ENCODE peak calls at places on chromosomes 1 and 21, in six cellular contexts. U is AG09309, P is ovary, N is right lobe of liver, Y is right cardiac atrium, W is AG04449. L is an unnamed sample.

GRCh38 chr1:9280015-9280860 is 12.5 kb upstream of the SPSB1 start:
- DNase-seq in U (peak), P (peak), N (no peak), Y (no peak), W (no peak), L (peak)

GRCh38 chr1:11198257-11198656 is 9.1 kb downstream of the ANGPTL7 start:
- DNase-seq in U (no peak), P (no peak), N (no peak), Y (no peak), W (no peak), L (no peak)

GRCh38 chr1:212531267-212531666 is 77.3 kb upstream of the ATF3 start:
- DNase-seq in U (no peak), P (no peak), N (no peak), Y (no peak), W (no peak), L (no peak)

GRCh38 chr1:63915121-63915520 is 141.3 kb downstream of the ROR1 start:
- DNase-seq in U (no peak), P (no peak), N (no peak), Y (no peak), W (no peak), L (no peak)

GRCh38 chr1:206080421-206080820 is 27.4 kb downstream of the RHEX start:
- DNase-seq in U (no peak), P (no peak), N (no peak), Y (no peak), W (no peak), L (no peak)

GRCh38 chr1:37315236-37315870 is 159.0 kb upstream of the ZC3H12A start:
- DNase-seq in U (no peak), P (no peak), N (no peak), Y (no peak), W (no peak), L (no peak)

GRCh38 chr1:94061513-94062443 is 59.2 kb downstream of the ABCA4 start:
- DNase-seq in U (no peak), P (peak), N (peak), Y (peak), W (no peak), L (peak)

GRCh38 chr1:214107322-214108096 is 119.7 kb downstream of the PROX1 start:
- DNase-seq in U (no peak), P (no peak), N (no peak), Y (peak), W (no peak), L (peak)

GRCh38 chr1:52032785-52033131 is 852 bp downstream of the KTI12 start:
- DNase-seq in U (no peak), P (peak), N (peak), Y (peak), W (no peak), L (peak)

GRCh38 chr1:184576822-184577790 is 177.6 kb downstream of the EDEM3 start:
- DNase-seq in U (no peak), P (no peak), N (no peak), Y (no peak), W (no peak), L (no peak)

GRCh38 chr1:44484155-44484688 is 79.2 kb downstream of the RNF220 start:
- DNase-seq in U (no peak), P (no peak), N (no peak), Y (no peak), W (no peak), L (no peak)

GRCh38 chr1:177163844-177164379 is 600 bp downstream of the ASTN1 start:
- DNase-seq in U (no peak), P (no peak), N (no peak), Y (peak), W (no peak), L (peak)

GRCh38 chr1:245160976-245161375 is 6.2 kb downstream of the KIF26B start:
- DNase-seq in U (no peak), P (no peak), N (no peak), Y (no peak), W (no peak), L (no peak)

GRCh38 chr21:42048870-42049577 is 22.1 kb upstream of the UMODL1 start:
- DNase-seq in U (no peak), P (no peak), N (no peak), Y (no peak), W (no peak), L (no peak)

GRCh38 chr1:6077506-6077905 is 31.8 kb downstream of the KCNAB2 start:
- DNase-seq in U (no peak), P (no peak), N (no peak), Y (no peak), W (no peak), L (no peak)

GRCh38 chr1:22749919-22750670 is 39.5 kb downstream of the EPHB2 start:
- DNase-seq in U (peak), P (peak), N (no peak), Y (no peak), W (peak), L (peak)

GRCh38 chr1:195466639-195467038 is 1141.6 kb downstream of the KCNT2 start:
- DNase-seq in U (no peak), P (no peak), N (no peak), Y (no peak), W (no peak), L (no peak)

GRCh38 chr1:91171906-91172305 is 150.1 kb upstream of the ZNF644 start:
- DNase-seq in U (no peak), P (no peak), N (no peak), Y (no peak), W (no peak), L (no peak)

GRCh38 chr1:110502402-110502801 is 16.6 kb downstream of the KCNA10 start:
- DNase-seq in U (no peak), P (no peak), N (no peak), Y (no peak), W (no peak), L (no peak)

GRCh38 chr1:25747046-25747705 is 52.8 kb upstream of the SELENON start:
- DNase-seq in U (no peak), P (no peak), N (no peak), Y (peak), W (no peak), L (no peak)

GRCh38 chr1:162930532-162931438 is 69.8 kb upstream of the CCDC190 start:
- DNase-seq in U (no peak), P (no peak), N (no peak), Y (no peak), W (no peak), L (no peak)

GRCh38 chr1:98210064-98210463 is 289.2 kb upstream of the DPYD start:
- DNase-seq in U (peak), P (no peak), N (no peak), Y (no peak), W (peak), L (no peak)
- H3K4me3 ChIP-seq in U (no peak), P (no peak), N (no peak), Y (no peak), W (peak), L (no peak)

GRCh38 chr1:232463226-232463625 is 166.7 kb downstream of the SIPA1L2 start:
- DNase-seq in U (no peak), P (no peak), N (no peak), Y (no peak), W (no peak), L (no peak)

GRCh38 chr1:232459826-232460225 is 170.1 kb downstream of the SIPA1L2 start:
- DNase-seq in U (no peak), P (no peak), N (no peak), Y (no peak), W (no peak), L (no peak)

GRCh38 chr1:232459087-232459486 is 170.8 kb downstream of the SIPA1L2 start:
- DNase-seq in U (no peak), P (no peak), N (no peak), Y (no peak), W (no peak), L (no peak)

GRCh38 chr1:232464325-232464724 is 165.6 kb downstream of the SIPA1L2 start:
- DNase-seq in U (no peak), P (no peak), N (no peak), Y (no peak), W (no peak), L (no peak)

DNA sequence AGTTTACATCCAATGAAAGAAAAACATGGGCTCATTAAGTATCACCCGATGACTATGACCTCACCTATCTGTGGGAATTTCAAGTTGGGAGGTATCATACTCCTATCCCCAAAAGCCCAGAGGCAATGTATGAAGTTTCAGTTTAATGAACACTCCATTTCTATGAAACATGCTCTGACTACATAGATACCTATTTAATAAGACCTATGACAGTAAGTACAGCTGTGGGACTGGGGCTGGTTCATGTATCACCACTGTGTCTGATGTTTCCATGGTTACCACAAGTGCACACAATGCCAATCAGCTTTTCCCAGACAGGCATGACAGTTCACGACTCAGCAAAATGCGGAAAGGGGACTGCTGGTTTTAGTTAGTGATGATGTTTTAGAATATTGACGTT is 167.7 kb downstream of the SIPA1L2 start:
- DNase-seq in U (no peak), P (no peak), N (no peak), Y (no peak), W (no peak), L (no peak)
- H3K4me3 ChIP-seq in U (no peak), P (no peak), N (no peak), Y (no peak), W (no peak), L (no peak)

GRCh38 chr1:61050541-61051454 is 31.6 kb upstream of the NFIA start:
- DNase-seq in U (no peak), P (peak), N (peak), Y (peak), W (no peak), L (peak)

GRCh38 chr1:61051455-61052392 is 30.6 kb upstream of the NFIA start:
- DNase-seq in U (no peak), P (peak), N (no peak), Y (peak), W (no peak), L (no peak)

GRCh38 chr1:61053712-61054608 is 28.4 kb upstream of the NFIA start:
- DNase-seq in U (no peak), P (peak), N (peak), Y (peak), W (no peak), L (peak)

GRCh38 chr1:61053281-61053711 is 29.1 kb upstream of the NFIA start:
- DNase-seq in U (no peak), P (no peak), N (no peak), Y (no peak), W (no peak), L (no peak)

GRCh38 chr1:61052393-61053280 is 29.7 kb upstream of the NFIA start:
- DNase-seq in U (no peak), P (no peak), N (no peak), Y (no peak), W (no peak), L (no peak)
- H3K4me3 ChIP-seq in U (no peak), P (no peak), N (no peak), Y (peak), W (no peak), L (no peak)

GRCh38 chr1:248857201-248857600 is 1.7 kb downstream of the ZNF692 start:
- DNase-seq in U (no peak), P (no peak), N (no peak), Y (peak), W (no peak), L (no peak)
- H3K4me3 ChIP-seq in U (peak), P (no peak), N (no peak), Y (no peak), W (no peak), L (no peak)

DNA sequence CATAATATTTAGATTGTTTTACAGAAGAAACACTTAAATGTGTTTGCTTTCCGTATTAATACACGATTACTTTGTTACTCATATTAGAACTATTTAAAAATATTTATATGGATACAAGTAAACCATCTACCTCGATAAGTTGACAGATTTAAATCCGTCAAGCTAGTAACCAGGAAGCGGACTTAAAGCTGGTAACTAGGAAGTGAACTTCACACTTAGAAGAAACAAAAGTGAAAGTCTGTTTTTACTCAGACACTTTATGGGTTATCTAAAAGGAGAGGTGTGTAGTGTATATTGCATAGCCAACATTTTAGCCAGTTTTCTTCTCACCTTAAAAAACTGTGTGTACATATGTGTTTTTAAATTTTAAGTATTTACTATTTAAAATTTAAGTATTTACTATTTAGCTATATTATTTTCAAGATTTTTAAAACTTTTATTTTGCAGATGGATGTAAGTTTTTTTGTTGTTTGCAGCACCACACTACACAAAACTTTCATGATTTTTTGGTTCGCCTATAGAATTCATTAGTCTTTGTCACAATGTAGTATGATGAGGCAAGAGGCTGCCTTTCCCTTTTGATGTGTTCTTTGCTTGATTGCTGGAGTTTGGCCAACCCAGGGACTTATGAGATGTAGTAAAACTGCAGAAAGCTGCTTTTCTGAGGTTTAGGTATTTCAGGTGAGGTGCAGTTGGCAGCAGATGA is 2.7 kb downstream of the USP25 start:
- DNase-seq in U (no peak), P (no peak), N (no peak), Y (no peak), W (no peak), L (peak)
- H3K4me3 ChIP-seq in U (no peak), P (peak), N (peak), Y (peak), W (no peak), L (no peak)